ENCODE peak calls at places on chromosomes 16 and 17, in seven cellular contexts. M is fibroblast of lung, U is epithelial cell of esophagus, I is coronary artery, O is neural progenitor cell, S is breast epithelium, P is A549. H is an unnamed sample.

GRCh38 chr17:21474815-21475214 is 98.7 kb downstream of the KCNJ12 start:
- DNase-seq in S (no peak), U (no peak), O (no peak), M (no peak), I (peak), P (no peak), H (no peak)

GRCh38 chr17:76252040-76252954 is 12.0 kb upstream of the RNF157 start:
- DNase-seq in M (peak), O (no peak), P (peak), U (peak), S (peak), I (no peak), H (peak)

GRCh38 chr17:72515291-72516065 is 394.7 kb downstream of the SOX9 start:
- DNase-seq in I (no peak), U (no peak), O (peak), M (peak), S (no peak), P (no peak), H (no peak)

GRCh38 chr16:4558026-4558425 is 1.9 kb downstream of the C16orf96 start:
- DNase-seq in M (no peak), O (no peak), P (no peak), I (no peak), U (no peak), S (no peak), H (no peak)

GRCh38 chr16:20918486-20919239 is 18.1 kb downstream of the LYRM1 start:
- DNase-seq in O (no peak), U (peak), S (no peak), M (peak), I (no peak), P (no peak), H (peak)

GRCh38 chr17:57945999-57946797 is 9.0 kb downstream of the CUEDC1 start:
- DNase-seq in P (no peak), M (peak), U (peak), O (no peak), I (no peak), S (no peak), H (no peak)

GRCh38 chr17:43382776-43383175 is 16.0 kb upstream of the ARL4D start:
- DNase-seq in I (no peak), P (no peak), M (no peak), S (no peak), O (no peak), U (no peak), H (no peak)

GRCh38 chr17:45020354-45021138 is 30.9 kb downstream of the DCAKD start:
- DNase-seq in I (no peak), O (peak), U (peak), S (no peak), M (peak), P (no peak), H (no peak)

GRCh38 chr17:60077672-60078519 is 825 bp downstream of the HEATR6 start:
- DNase-seq in I (no peak), O (peak), S (no peak), M (peak), U (peak), P (no peak), H (no peak)

GRCh38 chr16:85138825-85139627 is 26.8 kb upstream of the CIBAR2 start:
- DNase-seq in O (no peak), S (no peak), M (no peak), I (no peak), P (no peak), U (no peak), H (no peak)

GRCh38 chr16:50743575-50744225 is 1.8 kb downstream of the CYLD start:
- DNase-seq in S (no peak), M (no peak), U (no peak), O (no peak), I (no peak), P (no peak), H (no peak)

GRCh38 chr17:27354491-27355081 is 60.7 kb downstream of the WSB1 start:
- DNase-seq in S (no peak), M (no peak), U (peak), O (no peak), I (peak), P (peak), H (no peak)

GRCh38 chr16:6165330-6165984 is 1067.9 kb upstream of the EEF2KMT start:
- DNase-seq in M (peak), S (no peak), U (peak), P (peak), O (peak), I (no peak), H (no peak)

GRCh38 chr16:67149276-67150057 is 1.3 kb downstream of the B3GNT9 start:
- DNase-seq in U (no peak), M (peak), O (no peak), P (no peak), I (peak), S (no peak), H (no peak)

GRCh38 chr17:68006797-68007196 is 10.5 kb upstream of the C17orf58 start:
- DNase-seq in O (no peak), M (peak), U (no peak), P (no peak), S (no peak), I (no peak), H (no peak)

DNA sequence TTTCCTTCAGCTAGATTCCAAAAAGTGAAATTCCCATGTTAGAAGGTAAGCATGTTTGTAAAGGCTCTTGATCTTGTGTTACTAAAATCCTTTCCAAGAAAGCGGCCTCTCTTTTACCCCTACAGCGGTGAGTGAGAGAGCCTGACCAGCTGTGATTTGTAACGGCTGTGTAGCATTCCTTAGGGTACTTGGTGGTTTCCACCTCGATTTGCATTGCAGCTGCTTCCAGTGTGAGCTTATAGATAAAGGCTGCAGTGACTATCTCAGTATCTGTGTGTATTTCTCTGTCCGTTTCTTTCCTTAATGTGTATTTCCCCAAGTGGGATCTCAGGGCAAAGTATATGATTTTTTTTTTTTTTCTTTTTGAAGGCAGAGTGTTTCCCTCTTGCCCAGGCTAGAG is 169.4 kb downstream of the SNX29 start:
- DNase-seq in O (no peak), I (no peak), P (no peak), S (no peak), M (peak), U (no peak), H (no peak)
- H3K4me3 ChIP-seq in O (no peak), I (no peak), P (no peak), S (no peak), M (no peak), U (no peak), H (no peak)

GRCh38 chr17:15917439-15918027 is 27.4 kb upstream of the ADORA2B start:
- DNase-seq in O (no peak), P (no peak), S (no peak), I (peak), U (no peak), M (no peak), H (no peak)
- H3K4me3 ChIP-seq in O (no peak), P (no peak), S (peak), I (peak), U (no peak), M (no peak), H (peak)

GRCh38 chr17:2124391-2124790 is 69.5 kb downstream of the HIC1 start:
- DNase-seq in U (no peak), M (peak), O (no peak), I (no peak), P (no peak), S (no peak), H (no peak)

GRCh38 chr17:2125013-2125535 is 70.2 kb downstream of the HIC1 start:
- DNase-seq in P (no peak), I (no peak), S (no peak), O (no peak), M (peak), U (no peak), H (no peak)

GRCh38 chr17:2120550-2121335 is 65.8 kb downstream of the HIC1 start:
- DNase-seq in I (no peak), O (no peak), P (no peak), S (no peak), M (peak), U (peak), H (no peak)

GRCh38 chr17:2122641-2123302 is 67.9 kb downstream of the HIC1 start:
- DNase-seq in O (peak), I (no peak), M (peak), U (peak), S (peak), P (no peak), H (no peak)

DNA sequence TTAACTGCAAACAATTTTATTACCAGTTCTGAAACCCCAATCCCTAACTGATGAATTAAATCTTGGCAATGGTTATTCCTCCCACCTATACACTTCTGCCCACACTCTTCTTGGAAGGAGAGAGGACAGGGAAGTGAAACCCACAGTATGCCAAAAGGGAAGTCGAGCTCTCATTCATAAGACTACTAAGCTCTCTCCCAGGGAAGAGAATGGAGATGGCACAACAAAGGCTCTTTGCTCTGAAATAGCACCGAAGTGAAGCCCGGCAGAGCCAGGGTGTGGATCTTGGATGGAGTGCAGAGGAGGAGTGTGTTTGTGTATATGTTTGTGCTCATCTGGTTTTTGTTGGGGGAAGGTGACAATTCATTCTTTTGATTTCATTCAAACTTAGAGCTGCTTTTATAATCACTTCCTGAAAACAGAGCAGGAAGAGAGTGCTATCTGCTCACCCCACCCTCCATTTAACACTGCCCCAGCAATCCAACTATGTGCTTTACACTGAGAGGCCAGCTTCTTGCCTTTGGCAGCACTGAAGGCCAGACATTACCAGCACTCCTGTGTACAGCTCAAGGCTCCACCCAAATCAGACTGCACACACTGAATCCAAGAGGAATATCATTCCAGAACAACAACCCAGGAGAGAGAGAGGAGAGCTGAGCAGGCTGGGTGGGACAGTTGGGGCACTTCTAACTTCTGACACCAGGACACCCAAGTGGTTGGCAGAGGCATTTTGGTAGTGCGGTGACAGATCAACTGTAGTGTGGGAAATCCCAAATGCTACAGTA is 68.8 kb downstream of the HIC1 start:
- DNase-seq in O (peak), S (no peak), I (no peak), M (peak), P (no peak), U (peak), H (no peak)
- H3K4me3 ChIP-seq in O (no peak), S (no peak), I (peak), M (no peak), P (no peak), U (no peak), H (no peak)

DNA sequence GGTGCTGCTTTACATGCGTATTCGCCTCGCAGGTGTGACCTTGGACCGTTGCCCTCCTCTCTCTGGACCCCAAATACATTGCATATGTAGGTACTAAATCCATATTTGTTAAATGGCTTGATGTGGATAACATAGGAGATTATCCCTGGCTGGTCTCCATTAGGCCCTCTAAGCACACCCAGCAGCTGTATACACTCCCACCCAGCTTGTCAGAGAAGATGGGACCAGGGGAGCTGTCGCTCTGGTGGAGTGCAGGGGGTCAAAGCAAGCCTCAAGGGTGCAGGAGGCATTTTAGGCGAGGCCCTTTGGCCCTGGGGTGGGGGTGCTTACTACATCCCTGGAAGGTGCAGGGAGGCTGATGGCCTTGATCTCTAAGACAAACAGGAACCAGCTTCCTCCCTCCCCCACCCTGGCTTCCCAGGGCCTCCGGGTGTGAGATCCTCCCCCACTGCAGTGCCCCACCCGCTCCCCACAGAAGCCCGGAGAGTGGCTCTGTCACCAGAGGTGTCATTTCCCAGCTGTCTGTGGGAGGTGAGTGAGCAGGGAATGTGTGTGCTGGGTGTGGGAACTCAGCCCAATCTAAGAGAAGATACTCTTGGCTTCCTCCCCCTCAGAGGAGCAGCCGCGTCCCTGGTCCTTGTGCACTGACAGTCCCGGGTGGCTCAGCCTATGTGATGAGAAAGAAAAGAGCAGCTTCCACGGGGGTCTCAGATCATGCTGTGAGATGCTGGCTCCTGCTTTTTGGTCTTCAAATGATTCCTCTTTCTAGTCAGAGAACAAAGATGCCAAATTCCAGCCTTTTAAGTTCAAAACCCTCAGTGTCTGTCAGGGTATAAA is 1.4 kb upstream of the VAMP2 start:
- DNase-seq in I (peak), M (peak), S (no peak), P (peak), O (no peak), U (peak), H (no peak)
- H3K4me3 ChIP-seq in I (peak), M (no peak), S (no peak), P (no peak), O (peak), U (no peak), H (no peak)

DNA sequence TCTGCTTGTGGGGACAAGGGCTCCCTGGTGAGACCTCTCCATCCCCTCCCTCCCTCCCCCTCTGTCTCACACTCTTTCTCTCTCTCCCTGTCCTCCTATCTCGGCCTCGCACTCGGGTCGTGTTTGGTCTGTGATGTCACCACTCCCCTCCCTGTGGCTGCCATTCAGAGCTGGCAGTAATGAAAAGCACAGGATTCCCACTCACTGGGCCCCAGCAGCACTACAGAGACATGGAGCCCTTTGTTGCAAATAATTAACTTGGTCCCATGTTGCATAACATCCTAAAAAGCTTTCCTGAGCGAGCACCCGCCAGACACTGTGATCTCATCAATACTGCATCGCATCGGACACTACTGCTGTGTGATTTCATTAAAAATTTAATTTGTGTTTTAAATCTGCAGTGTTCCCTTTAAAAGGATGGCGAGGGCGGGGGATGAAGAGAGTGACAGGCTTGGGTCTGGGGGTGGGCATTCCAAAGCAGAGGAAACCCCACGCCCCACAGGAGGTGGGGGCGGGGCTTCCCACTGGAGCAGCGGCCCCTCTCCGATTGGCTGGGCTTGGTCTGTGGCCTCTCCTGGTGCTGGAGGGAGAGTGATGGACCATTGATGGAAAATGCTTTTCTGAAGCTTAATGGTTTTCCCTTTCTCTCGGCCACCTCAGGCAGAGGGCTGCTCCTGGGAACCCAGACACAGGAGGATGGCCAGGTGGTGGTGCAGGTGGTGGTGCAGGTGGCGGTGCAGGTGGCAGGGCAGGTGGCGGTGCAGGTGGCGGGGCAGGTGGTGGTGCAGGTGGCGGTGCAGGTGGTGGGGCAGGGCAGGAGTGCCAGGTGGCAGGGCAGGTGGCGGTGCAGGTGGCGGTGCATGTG is 15.3 kb upstream of the NPTX1 start:
- DNase-seq in I (no peak), P (peak), O (peak), U (no peak), M (no peak), S (no peak), H (no peak)
- H3K4me3 ChIP-seq in I (no peak), P (no peak), O (no peak), U (no peak), M (no peak), S (no peak), H (no peak)

DNA sequence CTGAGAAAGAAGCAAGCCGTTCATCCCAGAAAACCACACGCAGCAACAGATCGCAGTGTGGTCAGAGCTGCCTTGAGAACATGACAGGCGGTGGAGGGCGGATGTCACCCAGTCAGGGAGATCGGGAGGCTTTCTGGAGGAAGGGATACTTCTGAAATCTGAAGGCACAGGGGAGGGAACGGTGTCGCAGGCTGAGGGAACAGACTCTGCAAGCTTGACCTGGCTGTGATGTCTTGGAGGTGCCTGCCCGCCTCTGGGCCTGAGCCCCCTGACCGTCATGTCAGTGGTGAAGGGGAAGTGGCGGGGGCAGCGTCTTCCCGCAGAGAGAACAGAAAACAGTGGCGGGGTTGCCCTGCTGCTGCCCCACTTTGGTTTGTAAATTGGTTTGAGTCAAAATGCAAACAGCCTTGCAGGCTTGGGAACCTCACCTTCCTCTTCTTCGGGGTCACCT is 8.1 kb upstream of the ATP2A3 start:
- DNase-seq in U (no peak), P (no peak), M (no peak), I (no peak), S (no peak), O (no peak), H (no peak)
- H3K4me3 ChIP-seq in U (no peak), P (no peak), M (no peak), I (no peak), S (no peak), O (no peak), H (no peak)

DNA sequence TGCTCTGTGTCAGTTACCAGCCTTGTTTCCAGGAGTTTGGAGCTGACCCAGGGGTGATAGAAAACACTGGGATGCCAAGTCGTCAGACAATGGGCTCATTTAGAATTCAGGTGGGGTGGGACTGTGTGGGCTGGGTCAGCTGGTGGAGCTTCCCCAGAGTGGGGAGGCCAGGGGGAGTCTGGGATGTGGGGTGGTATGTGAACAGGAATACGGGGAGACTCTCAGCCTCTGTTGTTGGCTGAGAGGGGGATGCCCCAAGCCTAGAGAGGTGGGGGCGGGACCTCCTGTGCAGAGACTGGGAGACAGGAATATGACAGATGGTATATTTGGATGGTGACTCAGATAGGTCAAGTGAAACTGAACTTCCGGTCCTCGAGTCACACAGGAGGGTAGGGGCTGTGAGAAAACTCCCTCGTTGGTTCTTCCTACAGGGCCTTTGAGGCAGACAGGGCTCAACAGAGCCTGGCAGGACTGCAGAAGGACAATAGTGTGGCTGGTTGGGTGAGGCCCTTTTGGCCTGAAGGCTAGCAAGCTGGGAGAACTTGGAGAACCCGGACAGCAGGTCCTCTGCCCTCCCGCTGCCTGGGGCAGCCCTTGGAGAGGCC is 23.7 kb downstream of the CDH1 start:
- DNase-seq in M (peak), I (no peak), S (no peak), P (peak), U (peak), O (no peak), H (no peak)
- H3K4me3 ChIP-seq in M (no peak), I (no peak), S (no peak), P (no peak), U (no peak), O (no peak), H (no peak)

GRCh38 chr17:6994666-6995246 is 1.1 kb upstream of the ALOX12 start:
- DNase-seq in P (no peak), I (no peak), O (no peak), M (peak), U (peak), S (no peak), H (no peak)
- H3K4me3 ChIP-seq in P (no peak), I (no peak), O (no peak), M (no peak), U (peak), S (no peak), H (no peak)

GRCh38 chr17:82059272-82060000 is 6.2 kb downstream of the DUS1L start:
- DNase-seq in P (no peak), I (no peak), U (no peak), O (no peak), S (no peak), M (no peak), H (no peak)
- H3K4me3 ChIP-seq in P (no peak), I (no peak), U (no peak), O (no peak), S (no peak), M (no peak), H (no peak)

GRCh38 chr16:70715113-70715711 is 29.4 kb upstream of the MTSS2 start:
- DNase-seq in S (peak), I (peak), P (peak), O (no peak), M (peak), U (peak), H (peak)
- H3K4me3 ChIP-seq in S (no peak), I (peak), P (no peak), O (no peak), M (no peak), U (no peak), H (peak)